ENCODE peak calls at places on chromosomes 12 and 14, in eight cellular contexts. A, U, P, T, D, E, H and W are unnamed samples.

GRCh38 chr12:51224625-51225024 is 6.8 kb upstream of the POU6F1 start:
- DNase-seq in D (no peak), U (no peak), H (no peak), A (no peak), T (no peak), E (no peak), P (no peak), W (no peak)

GRCh38 chr12:27207626-27208413 is 36.3 kb upstream of the STK38L start:
- DNase-seq in E (no peak), D (peak; percentile 45), H (peak; percentile 64), P (no peak), A (no peak), T (no peak), U (no peak), W (no peak)

GRCh38 chr14:24789277-24789832 is 155.4 kb upstream of the GZMB start:
- DNase-seq in P (no peak), T (no peak), E (no peak), A (no peak), H (no peak), D (no peak), U (no peak), W (no peak)

GRCh38 chr12:50517456-50518048 is 12.8 kb downstream of the DIP2B start:
- DNase-seq in T (no peak), H (peak; percentile 58), P (no peak), A (no peak), U (no peak), E (no peak), D (no peak), W (no peak)

GRCh38 chr12:72017054-72017651 is 78.5 kb downstream of the TPH2 start:
- DNase-seq in A (peak; percentile 31), T (peak; percentile 9), H (peak; percentile 74), E (peak; percentile 78), U (peak; percentile 19), D (peak; percentile 75), P (peak; percentile 30), W (peak; percentile 75)

GRCh38 chr14:41607119-41607785 is 576 bp downstream of the LRFN5 start:
- DNase-seq in T (no peak), A (no peak), D (no peak), H (no peak), P (no peak), U (no peak), E (peak; percentile 43), W (no peak)

GRCh38 chr12:55619352-55620138 is 17.1 kb upstream of the OR10P1 start:
- DNase-seq in P (peak; percentile 56), T (no peak), D (peak; percentile 87), H (peak; percentile 90), E (peak; percentile 91), A (peak; percentile 84), U (no peak), W (no peak)

GRCh38 chr12:74538491-74539258 is 1.0 kb downstream of the ATXN7L3B start:
- DNase-seq in U (peak; percentile 12), D (no peak), T (no peak), E (no peak), P (peak; percentile 39), A (no peak), H (no peak), W (no peak)

GRCh38 chr12:111451649-111452129 is 46.0 kb downstream of the SH2B3 start:
- DNase-seq in H (peak; percentile 53), T (no peak), A (no peak), U (no peak), E (peak; percentile 39), D (peak; percentile 51), P (no peak), W (peak; percentile 13)

GRCh38 chr12:29901585-29901984 is 117.8 kb upstream of the TMTC1 start:
- DNase-seq in H (no peak), A (no peak), U (no peak), D (no peak), P (no peak), T (no peak), E (peak; percentile 19), W (no peak)

GRCh38 chr14:21231020-21231652 is 38.1 kb downstream of the HNRNPC start:
- DNase-seq in P (no peak), E (no peak), D (no peak), U (no peak), A (no peak), H (no peak), T (no peak), W (no peak)

GRCh38 chr14:24130717-24131548 is 474 bp downstream of the FITM1 start:
- DNase-seq in D (no peak), H (no peak), P (no peak), U (no peak), E (no peak), A (no peak), T (no peak), W (no peak)

GRCh38 chr14:90544971-90545370 is 148.1 kb downstream of the CALM1 start:
- DNase-seq in H (no peak), D (no peak), U (no peak), P (no peak), E (no peak), A (no peak), T (no peak), W (no peak)

GRCh38 chr14:41663478-41663845 is 56.8 kb downstream of the LRFN5 start:
- DNase-seq in P (no peak), E (no peak), A (no peak), D (no peak), H (peak; percentile 21), T (no peak), U (no peak), W (no peak)

GRCh38 chr12:49873361-49873934 is 30.3 kb downstream of the FAIM2 start:
- DNase-seq in D (no peak), U (no peak), H (no peak), T (no peak), E (no peak), A (peak; percentile 8), P (no peak), W (no peak)

GRCh38 chr12:132547207-132547740 is 57.3 kb downstream of the FBRSL1 start:
- DNase-seq in D (no peak), T (no peak), P (no peak), U (no peak), A (no peak), E (no peak), H (no peak), W (no peak)

GRCh38 chr12:43795716-43796282 is 10.3 kb downstream of the TWF1 start:
- DNase-seq in P (no peak), D (no peak), T (no peak), E (no peak), U (no peak), A (no peak), H (no peak), W (no peak)

GRCh38 chr14:32561520-32561919 is 232.4 kb downstream of the AKAP6 start:
- DNase-seq in P (no peak), T (no peak), U (no peak), D (peak; percentile 62), E (peak; percentile 17), A (peak; percentile 48), H (peak; percentile 13), W (no peak)

GRCh38 chr14:99518441-99519346 is 37.5 kb downstream of the CCNK start:
- DNase-seq in P (peak; percentile 75), T (peak; percentile 78), D (peak; percentile 41), U (peak; percentile 67), A (no peak), E (peak; percentile 71), H (peak; percentile 74), W (peak; percentile 86)